ENCODE peak calls at places on chromosomes 13 and 19, in eight cellular contexts. B is GM23248, M is astrocyte, W is H9, F is neural progenitor cell, D is neuronal stem cell, O is mesendoderm, U is PC-3. T is an unnamed sample. For H3K4me1, the result is how much of the 10 kb centered on the place peaks cover.

GRCh38 chr19:31905980-31906948 is 439.1 kb upstream of the ZNF507 start:
- DNase-seq in B (peak), O (peak), W (no peak), D (no peak), M (no peak), F (no peak), U (no peak), T (peak)

GRCh38 chr13:76764916-76765315 is 121.3 kb downstream of the KCTD12 start:
- DNase-seq in D (no peak), M (no peak), B (no peak), O (no peak), U (no peak), W (no peak), F (no peak), T (no peak)

GRCh38 chr19:51568456-51568855 is 2.6 kb upstream of the ZNF175 start:
- DNase-seq in M (no peak), F (no peak), W (no peak), D (no peak), U (peak), B (peak), O (no peak), T (no peak)

GRCh38 chr19:14058182-14059092 is 3.4 kb downstream of the PALM3 start:
- DNase-seq in O (no peak), U (no peak), M (no peak), W (no peak), D (no peak), F (no peak), B (no peak), T (no peak)

GRCh38 chr13:66180806-66181205 is 1049.3 kb downstream of the PCDH9 start:
- DNase-seq in M (no peak), F (no peak), B (no peak), U (peak), W (no peak), O (no peak), D (no peak), T (no peak)

GRCh38 chr13:90068658-90069057 is 1278.8 kb upstream of the MIR17HG start:
- DNase-seq in W (no peak), F (no peak), B (no peak), O (no peak), M (no peak), D (no peak), U (no peak), T (peak)

GRCh38 chr13:40026174-40026585 is 370.7 kb downstream of the COG6 start:
- DNase-seq in W (no peak), F (no peak), B (no peak), D (no peak), U (no peak), M (peak), O (no peak), T (peak)

GRCh38 chr13:100523994-100524393 is 64.6 kb downstream of the GGACT start:
- DNase-seq in D (no peak), B (no peak), W (no peak), U (no peak), O (no peak), F (no peak), M (no peak), T (no peak)

GRCh38 chr19:55196803-55197202 is 12.5 kb downstream of the PTPRH start:
- DNase-seq in W (no peak), F (no peak), B (peak), D (no peak), O (peak), U (no peak), M (no peak), T (no peak)

GRCh38 chr13:50386527-50387123 is 371.4 kb downstream of the KCNRG start:
- DNase-seq in W (no peak), D (peak), B (peak), O (peak), U (peak), F (peak), M (peak), T (no peak)

GRCh38 chr13:113907637-113908617 is 44.1 kb upstream of the GAS6 start:
- DNase-seq in U (no peak), M (peak), O (peak), F (no peak), W (no peak), B (peak), D (no peak), T (peak)

GRCh38 chr13:102536695-102537485 is 59.9 kb upstream of the TPP2 start:
- DNase-seq in B (no peak), O (no peak), U (no peak), F (no peak), W (no peak), M (no peak), D (no peak), T (no peak)

GRCh38 chr19:14614099-14614412 is 31.2 kb downstream of the CLEC17A start:
- DNase-seq in W (no peak), D (no peak), F (no peak), B (no peak), U (no peak), O (no peak), M (no peak), T (no peak)

GRCh38 chr13:112179995-112180394 is 113.0 kb downstream of the SOX1 start:
- DNase-seq in F (no peak), W (no peak), U (no peak), D (no peak), M (no peak), O (no peak), B (no peak), T (no peak)

GRCh38 chr19:41935781-41936415 is 7.6 kb upstream of the ERFL start:
- DNase-seq in F (no peak), U (no peak), D (no peak), B (peak), O (no peak), W (no peak), M (no peak), T (no peak)

GRCh38 chr13:44079413-44080205 is 199.9 kb downstream of the LACC1 start:
- DNase-seq in F (peak), O (peak), U (no peak), M (no peak), D (no peak), W (no peak), B (no peak), T (no peak)

GRCh38 chr19:10092648-10093294 is 6.7 kb downstream of the SHFL start:
- DNase-seq in M (no peak), W (no peak), O (no peak), F (no peak), B (no peak), D (no peak), U (no peak), T (no peak)

GRCh38 chr19:10093295-10094186 is 7.4 kb downstream of the SHFL start:
- DNase-seq in B (peak), D (no peak), F (no peak), W (no peak), U (peak), M (no peak), O (peak), T (no peak)

GRCh38 chr19:10096615-10096963 is 5.9 kb downstream of the ANGPTL6 start:
- DNase-seq in O (no peak), D (no peak), B (peak), U (no peak), M (no peak), F (no peak), W (no peak), T (no peak)

GRCh38 chr19:10095622-10095947 is 6.9 kb downstream of the ANGPTL6 start:
- DNase-seq in F (no peak), U (no peak), W (no peak), D (no peak), M (no peak), O (no peak), B (no peak), T (no peak)

DNA sequence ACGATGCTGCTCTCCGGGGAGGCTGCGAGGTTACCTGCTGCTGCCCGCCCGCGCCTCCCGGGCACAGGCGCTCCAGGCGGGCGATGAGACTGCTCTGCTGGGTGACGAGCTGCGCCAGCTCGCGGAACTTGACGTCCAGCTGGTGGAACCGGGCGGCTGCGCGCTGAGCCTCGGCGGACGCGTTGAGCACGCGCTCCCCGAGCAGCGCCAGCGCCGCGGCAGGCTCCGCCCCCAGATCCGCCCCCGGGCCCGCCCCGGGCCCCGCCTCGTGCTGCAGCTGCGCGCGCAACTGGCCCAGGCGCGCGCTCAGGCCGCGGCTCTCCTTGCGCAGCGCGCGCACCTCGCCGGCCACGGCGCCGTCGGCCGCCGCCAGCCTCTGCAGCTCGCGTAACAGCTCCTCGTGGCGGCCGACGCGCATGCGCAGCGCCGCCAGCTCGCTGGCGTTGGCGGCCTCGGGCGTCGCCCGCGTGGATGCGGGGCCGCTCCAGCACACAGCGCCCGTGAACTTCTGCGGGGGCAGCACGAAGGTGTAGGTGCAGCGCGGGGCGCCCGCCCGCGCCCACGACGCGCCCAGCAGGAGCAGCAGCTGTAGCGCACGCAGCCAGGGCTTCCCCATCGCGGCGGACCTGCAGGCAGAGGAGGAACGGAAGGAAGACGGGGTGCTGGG is 6.4 kb downstream of the ANGPTL6 start:
- DNase-seq in B (peak), W (peak), U (peak), M (peak), F (peak), D (peak), O (peak), T (peak)
- H3K9ac ChIP-seq in B (peak), W (no peak), U (peak), M (no peak), F (no peak), D (peak), O (peak), T (peak)

GRCh38 chr19:17489392-17490030 is 19.2 kb downstream of the SLC27A1 start:
- DNase-seq in M (no peak), F (no peak), D (no peak), B (no peak), O (no peak), U (no peak), W (no peak), T (no peak)
- H3K4me1 ChIP-seq in M (under half), F (under half), D (under half), B (under half), O (under half), U (under half), W (under half), T (under half)

GRCh38 chr13:74067818-74068217 is 66.4 kb downstream of the KLF12 start:
- DNase-seq in F (no peak), O (no peak), U (peak), B (no peak), W (no peak), M (peak), D (no peak), T (no peak)

GRCh38 chr13:74070065-74070464 is 64.1 kb downstream of the KLF12 start:
- DNase-seq in B (no peak), O (no peak), M (no peak), D (no peak), U (no peak), W (no peak), F (no peak), T (peak)

GRCh38 chr13:74073231-74073630 is 61.0 kb downstream of the KLF12 start:
- DNase-seq in D (no peak), F (no peak), U (no peak), B (no peak), M (no peak), W (no peak), O (no peak), T (no peak)

GRCh38 chr13:74068471-74068870 is 65.7 kb downstream of the KLF12 start:
- DNase-seq in U (no peak), M (no peak), D (no peak), W (no peak), F (no peak), O (no peak), B (no peak), T (no peak)

GRCh38 chr13:74070513-74070912 is 63.7 kb downstream of the KLF12 start:
- DNase-seq in M (no peak), F (no peak), W (no peak), O (peak), B (no peak), U (no peak), D (no peak), T (no peak)
- H3K4me2 ChIP-seq in M (no peak), F (no peak), W (no peak), O (no peak), B (no peak), U (no peak), D (no peak), T (peak)

GRCh38 chr19:11375143-11375948 is 880 bp downstream of the SWSAP1 start:
- DNase-seq in F (peak), D (no peak), U (peak), W (peak), B (no peak), M (no peak), O (peak), T (peak)

GRCh38 chr19:11370744-11371143 is 3.7 kb upstream of the SWSAP1 start:
- DNase-seq in B (no peak), D (no peak), F (no peak), W (no peak), O (no peak), M (no peak), U (no peak), T (no peak)

GRCh38 chr19:11373166-11373884 is 1.1 kb upstream of the SWSAP1 start:
- DNase-seq in O (peak), W (peak), F (peak), B (peak), M (peak), D (peak), U (peak), T (no peak)

GRCh38 chr19:11374449-11375142 is at the start of gene SWSAP1:
- DNase-seq in D (peak), O (peak), B (peak), W (peak), M (peak), F (peak), U (peak), T (peak)

DNA sequence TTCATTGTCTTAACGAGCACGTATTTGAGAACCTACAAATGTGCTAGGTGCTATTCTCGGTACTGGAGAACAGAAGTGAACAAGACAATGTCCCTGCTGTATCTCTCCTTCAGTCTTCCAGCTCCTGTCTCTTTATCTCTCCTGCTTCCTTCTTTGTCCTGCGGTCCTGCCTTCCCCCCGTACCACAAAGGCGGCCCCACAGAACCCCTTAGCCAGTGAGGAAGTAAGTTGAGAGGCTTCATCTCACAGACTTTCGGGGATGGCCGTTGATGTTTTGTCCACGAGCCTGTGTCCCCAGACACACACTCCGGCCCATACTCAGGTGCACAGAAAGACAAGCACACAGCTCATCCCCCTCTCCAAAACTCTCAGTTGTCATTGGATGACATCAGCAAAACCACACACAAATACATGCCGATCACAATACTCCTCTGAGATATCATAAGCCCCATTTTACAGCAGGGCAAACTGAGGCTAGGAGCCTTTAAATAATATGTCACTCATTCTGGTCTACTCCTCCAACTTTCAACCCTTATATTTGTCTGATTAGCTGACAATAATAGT is 499 bp upstream of the SWSAP1 start:
- DNase-seq in D (no peak), O (no peak), U (no peak), W (no peak), M (no peak), B (peak), F (no peak), T (no peak)
- H3K9ac ChIP-seq in D (no peak), O (no peak), U (peak), W (no peak), M (peak), B (peak), F (no peak), T (peak)

T was measured in MM.1S.